ENCODE peak calls at places on chromosomes 12 and 14, in seven cellular contexts. One of them, this sample, is unnamed.

GRCh38 chr12:58647495-58647894 is 272.8 kb downstream of the LRIG3 start:
- DNase-seq in lower lobe of right lung: no peak
- DNase-seq in sigmoid colon: no peak
- DNase-seq in MG63: no peak
- DNase-seq in brain microvascular endothelial cell: no peak
- DNase-seq in GM06990: no peak
- DNase-seq in cardiac fibroblast: no peak
- DNase-seq in this sample: no peak

GRCh38 chr14:103151270-103151933 is 28.1 kb downstream of the TNFAIP2 start:
- DNase-seq in cardiac fibroblast: peak
- DNase-seq in MG63: no peak
- DNase-seq in brain microvascular endothelial cell: no peak
- DNase-seq in sigmoid colon: no peak
- DNase-seq in GM06990: no peak
- DNase-seq in lower lobe of right lung: no peak
- DNase-seq in this sample: no peak

GRCh38 chr12:9741726-9742125 is 8.8 kb upstream of the CLECL1 start:
- DNase-seq in brain microvascular endothelial cell: no peak
- DNase-seq in cardiac fibroblast: no peak
- DNase-seq in sigmoid colon: no peak
- DNase-seq in lower lobe of right lung: no peak
- DNase-seq in GM06990: peak
- DNase-seq in MG63: no peak
- DNase-seq in this sample: peak

GRCh38 chr14:35883677-35884293 is 57.6 kb downstream of the BRMS1L start:
- DNase-seq in lower lobe of right lung: no peak
- DNase-seq in MG63: peak
- DNase-seq in GM06990: no peak
- DNase-seq in cardiac fibroblast: peak
- DNase-seq in sigmoid colon: no peak
- DNase-seq in brain microvascular endothelial cell: peak
- DNase-seq in this sample: peak

GRCh38 chr12:99135376-99135775 is 490.3 kb downstream of the APAF1 start:
- DNase-seq in MG63: no peak
- DNase-seq in sigmoid colon: no peak
- DNase-seq in lower lobe of right lung: no peak
- DNase-seq in GM06990: no peak
- DNase-seq in cardiac fibroblast: no peak
- DNase-seq in brain microvascular endothelial cell: no peak
- DNase-seq in this sample: no peak

GRCh38 chr12:40602562-40602961 is 89.7 kb upstream of the CNTN1 start:
- DNase-seq in lower lobe of right lung: no peak
- DNase-seq in cardiac fibroblast: no peak
- DNase-seq in GM06990: no peak
- DNase-seq in MG63: no peak
- DNase-seq in brain microvascular endothelial cell: no peak
- DNase-seq in sigmoid colon: no peak
- DNase-seq in this sample: no peak

GRCh38 chr12:57632369-57632897 is 568 bp downstream of the B4GALNT1 start:
- DNase-seq in cardiac fibroblast: no peak
- DNase-seq in MG63: peak
- DNase-seq in lower lobe of right lung: no peak
- DNase-seq in brain microvascular endothelial cell: no peak
- DNase-seq in GM06990: no peak
- DNase-seq in sigmoid colon: peak
- DNase-seq in this sample: no peak

GRCh38 chr12:60263146-60263545 is 667.3 kb downstream of the SLC16A7 start:
- DNase-seq in sigmoid colon: no peak
- DNase-seq in brain microvascular endothelial cell: no peak
- DNase-seq in MG63: no peak
- DNase-seq in GM06990: no peak
- DNase-seq in lower lobe of right lung: no peak
- DNase-seq in cardiac fibroblast: peak
- DNase-seq in this sample: no peak

GRCh38 chr14:23185046-23185445 is 1.6 kb upstream of the SLC7A8 start:
- DNase-seq in lower lobe of right lung: no peak
- DNase-seq in cardiac fibroblast: peak
- DNase-seq in brain microvascular endothelial cell: peak
- DNase-seq in sigmoid colon: no peak
- DNase-seq in MG63: no peak
- DNase-seq in GM06990: no peak
- DNase-seq in this sample: no peak

DNA sequence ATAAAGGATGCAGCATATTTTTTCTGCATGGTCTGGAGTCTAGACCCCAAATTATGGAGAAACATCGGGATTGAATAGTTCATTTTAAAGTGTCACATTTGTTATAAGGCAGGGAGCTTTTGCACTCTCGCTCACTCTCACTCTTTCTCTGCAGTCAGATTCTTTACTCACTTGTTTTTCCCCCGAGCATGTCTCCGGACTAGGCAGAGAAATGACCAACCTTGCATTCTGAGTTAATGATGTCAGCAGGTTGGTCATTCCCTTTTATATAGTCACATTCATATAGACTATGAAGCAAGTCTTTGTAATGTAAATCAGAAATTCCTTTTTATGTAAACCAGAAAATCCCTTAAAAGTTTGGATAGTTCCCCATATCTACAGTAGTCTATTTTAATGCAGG is 4.1 kb downstream of the C12orf75 start:
- DNase-seq in sigmoid colon: no peak
- DNase-seq in MG63: no peak
- DNase-seq in cardiac fibroblast: peak
- DNase-seq in GM06990: no peak
- DNase-seq in brain microvascular endothelial cell: peak
- DNase-seq in lower lobe of right lung: no peak
- DNase-seq in this sample: no peak
- H3K4me3 ChIP-seq in sigmoid colon: no peak
- H3K4me3 ChIP-seq in MG63: no peak
- H3K4me3 ChIP-seq in cardiac fibroblast: no peak
- H3K4me3 ChIP-seq in GM06990: no peak
- H3K4me3 ChIP-seq in brain microvascular endothelial cell: peak
- H3K4me3 ChIP-seq in lower lobe of right lung: no peak
- H3K4me3 ChIP-seq in this sample: no peak

GRCh38 chr12:51721281-51721940 is 127.1 kb downstream of the FIGNL2 start:
- DNase-seq in cardiac fibroblast: peak
- DNase-seq in lower lobe of right lung: peak
- DNase-seq in sigmoid colon: peak
- DNase-seq in brain microvascular endothelial cell: peak
- DNase-seq in MG63: peak
- DNase-seq in GM06990: peak
- DNase-seq in this sample: no peak
- H3K4me3 ChIP-seq in cardiac fibroblast: no peak
- H3K4me3 ChIP-seq in lower lobe of right lung: no peak
- H3K4me3 ChIP-seq in sigmoid colon: no peak
- H3K4me3 ChIP-seq in brain microvascular endothelial cell: peak
- H3K4me3 ChIP-seq in MG63: peak
- H3K4me3 ChIP-seq in GM06990: no peak
- H3K4me3 ChIP-seq in this sample: no peak

GRCh38 chr12:133206390-133206789 is 25.1 kb downstream of the ZNF268 start:
- DNase-seq in lower lobe of right lung: no peak
- DNase-seq in cardiac fibroblast: no peak
- DNase-seq in sigmoid colon: no peak
- DNase-seq in MG63: no peak
- DNase-seq in brain microvascular endothelial cell: no peak
- DNase-seq in GM06990: no peak
- DNase-seq in this sample: no peak

GRCh38 chr12:133201888-133202287 is 20.6 kb downstream of the ZNF268 start:
- DNase-seq in cardiac fibroblast: no peak
- DNase-seq in lower lobe of right lung: no peak
- DNase-seq in MG63: no peak
- DNase-seq in GM06990: no peak
- DNase-seq in sigmoid colon: no peak
- DNase-seq in brain microvascular endothelial cell: no peak
- DNase-seq in this sample: no peak

GRCh38 chr12:133203344-133204263 is 22.3 kb downstream of the ZNF268 start:
- DNase-seq in brain microvascular endothelial cell: no peak
- DNase-seq in sigmoid colon: no peak
- DNase-seq in GM06990: no peak
- DNase-seq in cardiac fibroblast: peak
- DNase-seq in lower lobe of right lung: no peak
- DNase-seq in MG63: no peak
- DNase-seq in this sample: no peak

GRCh38 chr12:133202493-133203343 is 21.4 kb downstream of the ZNF268 start:
- DNase-seq in MG63: no peak
- DNase-seq in sigmoid colon: no peak
- DNase-seq in GM06990: no peak
- DNase-seq in brain microvascular endothelial cell: no peak
- DNase-seq in cardiac fibroblast: peak
- DNase-seq in lower lobe of right lung: no peak
- DNase-seq in this sample: no peak

GRCh38 chr12:133204264-133204603 is 22.9 kb downstream of the ZNF268 start:
- DNase-seq in MG63: no peak
- DNase-seq in lower lobe of right lung: no peak
- DNase-seq in sigmoid colon: no peak
- DNase-seq in cardiac fibroblast: peak
- DNase-seq in brain microvascular endothelial cell: no peak
- DNase-seq in GM06990: no peak
- DNase-seq in this sample: no peak
- H3K4me3 ChIP-seq in MG63: no peak
- H3K4me3 ChIP-seq in lower lobe of right lung: no peak
- H3K4me3 ChIP-seq in sigmoid colon: no peak
- H3K4me3 ChIP-seq in cardiac fibroblast: no peak
- H3K4me3 ChIP-seq in brain microvascular endothelial cell: no peak
- H3K4me3 ChIP-seq in GM06990: no peak
- H3K4me3 ChIP-seq in this sample: no peak

GRCh38 chr12:131774576-131774975 is 53.6 kb upstream of the MMP17 start:
- DNase-seq in cardiac fibroblast: no peak
- DNase-seq in lower lobe of right lung: no peak
- DNase-seq in sigmoid colon: no peak
- DNase-seq in GM06990: no peak
- DNase-seq in brain microvascular endothelial cell: no peak
- DNase-seq in MG63: no peak
- DNase-seq in this sample: peak
- H3K4me3 ChIP-seq in cardiac fibroblast: no peak
- H3K4me3 ChIP-seq in lower lobe of right lung: no peak
- H3K4me3 ChIP-seq in sigmoid colon: no peak
- H3K4me3 ChIP-seq in GM06990: no peak
- H3K4me3 ChIP-seq in brain microvascular endothelial cell: no peak
- H3K4me3 ChIP-seq in MG63: no peak
- H3K4me3 ChIP-seq in this sample: peak

This sample was measured in Jurkat, Clone E6-1.